ENCODE peak calls at places on chromosomes 3 and 15, in four cellular contexts. I is H1, C is HepG2, E is GM12878. T is an unnamed sample.
A peak's percentile ranks its signal among the peaks of the same experiment; 100 is the strongest.

GRCh38 chr3:101154386-101154785 is 161.2 kb upstream of the ABI3BP start:
- DNase-seq in I (no peak), E (no peak), C (no peak), T (no peak)

GRCh38 chr3:106399773-106400172 is 531.0 kb upstream of the CBLB start:
- DNase-seq in I (no peak), E (no peak), C (no peak), T (no peak)

GRCh38 chr3:39414421-39414907 is 7.9 kb downstream of the RPSA start:
- DNase-seq in C (no peak), I (no peak), E (no peak), T (no peak)

GRCh38 chr15:90924375-90924774 is 8.0 kb downstream of the HDDC3 start:
- DNase-seq in E (no peak), I (no peak), C (no peak), T (no peak)

GRCh38 chr3:99845335-99845734 is 27.7 kb downstream of the CMSS1 start:
- DNase-seq in I (no peak), C (no peak), E (no peak), T (no peak)

GRCh38 chr15:92277776-92278175 is 115.9 kb upstream of the ST8SIA2 start:
- DNase-seq in I (no peak), C (no peak), E (no peak), T (no peak)

GRCh38 chr3:150890831-150891230 is 14.4 kb downstream of the MINDY4B start:
- DNase-seq in I (no peak), C (no peak), E (no peak), T (no peak)

GRCh38 chr3:29922990-29923746 is 642.3 kb downstream of the RBMS3 start:
- DNase-seq in E (no peak), I (peak; percentile 1), C (peak; percentile 54), T (no peak)

GRCh38 chr15:75452968-75453702 is 1.6 kb upstream of the SIN3A start:
- DNase-seq in E (peak; percentile 30), C (peak; percentile 42), I (no peak), T (no peak)

GRCh38 chr15:77036537-77037474 is 34.1 kb downstream of the TSPAN3 start:
- DNase-seq in C (no peak), I (no peak), E (no peak), T (no peak)

GRCh38 chr3:107407355-107407754 is 30.1 kb downstream of the CCDC54 start:
- DNase-seq in I (no peak), C (no peak), E (no peak), T (no peak)
- TF ChIP-seq SUZ12 in I (no peak), C (no peak), E (no peak), T (no peak)

GRCh38 chr3:45914362-45915077 is 28.2 kb downstream of the CCR9 start:
- DNase-seq in C (no peak), I (no peak), E (no peak), T (no peak)

GRCh38 chr3:45915080-45915479 is 28.2 kb upstream of the CXCR6 start:
- DNase-seq in E (no peak), I (no peak), C (no peak), T (no peak)

GRCh38 chr3:45915518-45916231 is 27.6 kb upstream of the CXCR6 start:
- DNase-seq in I (no peak), E (peak; percentile 98), C (no peak), T (no peak)

GRCh38 chr3:45921158-45922038 is 21.9 kb upstream of the CXCR6 start:
- DNase-seq in C (no peak), E (no peak), I (no peak), T (no peak)

GRCh38 chr3:45917146-45917885 is 25.9 kb upstream of the CXCR6 start:
- DNase-seq in C (no peak), I (no peak), E (no peak), T (no peak)
- TF ChIP-seq YY1 in C (no peak), I (no peak), E (no peak), T (no peak)

GRCh38 chr3:40653878-40654277 is 129.1 kb downstream of the ZNF621 start:
- DNase-seq in E (no peak), C (no peak), I (no peak), T (no peak)
- TF ChIP-seq SUZ12 in E (no peak), C (no peak), I (no peak), T (no peak)

DNA sequence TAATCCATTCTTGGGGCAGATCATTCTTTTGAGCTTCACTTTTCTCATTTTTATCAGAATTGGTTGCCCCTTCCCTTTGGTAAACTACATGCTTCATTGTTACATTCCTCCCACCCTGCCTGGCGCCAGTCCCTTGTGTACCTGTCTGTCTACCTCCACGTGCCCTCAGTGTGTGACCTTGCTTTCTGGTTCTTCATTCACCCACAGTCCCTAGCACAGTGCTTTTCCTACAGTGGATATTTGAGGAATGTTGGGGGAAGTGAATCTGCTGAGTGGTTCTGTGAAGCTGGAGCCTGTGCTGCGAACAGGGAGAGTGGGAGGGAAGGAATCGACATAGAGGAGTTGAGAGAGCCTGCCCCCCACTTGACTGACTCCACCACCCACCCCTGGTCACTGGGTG is 23.4 kb downstream of the GPD1L start:
- DNase-seq in E (no peak), I (no peak), C (peak; percentile 90), T (no peak)
- TF ChIP-seq YY1 in E (no peak), I (no peak), C (no peak), T (no peak)

GRCh38 chr3:124587053-124587408 is 143.2 kb upstream of the UMPS start:
- DNase-seq in I (no peak), E (no peak), C (no peak), T (no peak)

GRCh38 chr3:124586126-124587052 is 143.9 kb upstream of the UMPS start:
- DNase-seq in I (no peak), C (peak; percentile 25), E (no peak), T (no peak)

GRCh38 chr3:124582621-124583437 is 147.4 kb upstream of the UMPS start:
- DNase-seq in E (no peak), C (peak; percentile 73), I (no peak), T (no peak)

GRCh38 chr3:124584245-124584551 is 146.1 kb upstream of the UMPS start:
- DNase-seq in C (no peak), E (no peak), I (no peak), T (no peak)

DNA sequence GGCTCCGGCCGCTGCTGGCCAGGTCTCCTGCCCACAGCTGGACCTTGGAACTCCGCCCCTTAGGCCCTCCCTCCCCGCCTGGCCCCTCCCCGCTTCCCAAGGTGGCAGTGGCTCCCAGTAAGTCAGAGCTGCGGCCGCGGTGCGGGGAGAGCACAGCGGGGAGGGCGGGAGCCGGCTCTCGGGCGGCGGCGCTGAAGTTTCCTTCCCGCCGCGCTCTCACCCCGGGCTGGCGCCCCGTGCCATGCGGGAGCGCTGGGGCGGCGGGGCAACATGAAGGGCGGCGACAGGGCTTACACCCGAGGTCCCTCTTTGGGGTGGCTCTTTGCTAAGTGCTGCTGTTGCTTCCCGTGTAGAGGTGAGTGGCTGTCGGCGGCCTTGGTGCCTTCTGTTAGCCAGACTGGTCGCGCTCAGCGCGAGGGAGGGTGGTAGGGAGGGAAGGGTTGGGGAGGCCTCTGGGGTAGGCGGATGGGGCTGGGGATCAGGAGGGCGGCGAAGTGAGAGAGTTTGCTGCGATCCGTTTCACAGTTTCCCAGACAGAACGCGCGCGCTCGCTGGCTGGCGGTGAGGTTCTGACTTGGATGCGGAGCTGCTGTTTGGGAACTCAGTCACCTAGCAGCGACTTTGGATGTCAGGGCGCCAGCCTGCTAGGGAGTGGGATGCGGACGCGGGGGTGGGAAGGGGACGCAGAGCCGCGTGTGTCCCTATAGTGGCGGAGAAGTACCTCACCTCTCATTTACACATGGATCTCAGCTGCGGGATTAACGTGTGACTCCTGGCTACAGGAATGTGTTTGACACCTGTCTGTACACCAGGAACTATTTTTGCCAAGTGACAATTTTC is 145.5 kb upstream of the UMPS start:
- DNase-seq in I (no peak), E (no peak), C (peak; percentile 73), T (peak; percentile 35)
- TF ChIP-seq SUZ12 in I (peak; percentile 50), E (peak; percentile 71), C (no peak), T (no peak)

GRCh38 chr3:65550137-65550536 is 488.6 kb downstream of the MAGI1 start:
- DNase-seq in I (no peak), E (no peak), C (no peak), T (no peak)
- TF ChIP-seq YY1 in I (no peak), E (no peak), C (no peak), T (no peak)

GRCh38 chr3:12187448-12188327 is 29.0 kb upstream of the TIMP4 start:
- DNase-seq in C (no peak), E (peak; percentile 61), I (no peak), T (no peak)
- TF ChIP-seq SUZ12 in C (no peak), E (no peak), I (no peak), T (no peak)

GRCh38 chr15:40893733-40894688 is at the start of gene VPS18:
- DNase-seq in C (peak; percentile 90), E (peak; percentile 84), I (peak; percentile 95), T (peak; percentile 90)
- TF ChIP-seq YY1 in C (no peak), E (peak; percentile 20), I (peak; percentile 14), T (no peak)

T was measured in NT2/D1.